ENCODE peak calls at places on chromosomes 7 and 10, in nine cellular contexts. B, G, J, H, V, Q, O, W and X are unnamed samples.

GRCh38 chr7:7783001-7783400 is 64.6 kb upstream of the RPA3 start:
- DNase-seq in B (no peak), G (no peak), J (no peak), H (no peak), V (no peak), Q (no peak), O (no peak), W (no peak), X (no peak)

GRCh38 chr10:29790223-29790622 is 155.5 kb upstream of the SVIL start:
- DNase-seq in B (no peak), G (no peak), J (no peak), H (no peak), V (no peak), Q (no peak), O (no peak), W (no peak), X (no peak)

GRCh38 chr7:29989257-29989995 is at the start of gene SCRN1:
- DNase-seq in B (peak), G (peak), J (peak), H (peak), V (no peak), Q (peak), O (peak), W (peak), X (no peak)

GRCh38 chr10:98414578-98414931 is 427 bp downstream of the PYROXD2 start:
- DNase-seq in B (no peak), G (no peak), J (no peak), H (no peak), V (no peak), Q (no peak), O (no peak), W (no peak), X (no peak)

GRCh38 chr10:108358912-108359311 is 1194.4 kb upstream of the SORCS1 start:
- DNase-seq in B (no peak), G (no peak), J (no peak), H (no peak), V (no peak), Q (no peak), O (no peak), W (no peak), X (no peak)

GRCh38 chr10:3747248-3747960 is 37.6 kb downstream of the KLF6 start:
- DNase-seq in B (no peak), G (peak), J (no peak), H (peak), V (no peak), Q (peak), O (no peak), W (no peak), X (no peak)

GRCh38 chr10:34091796-34092195 is 723.3 kb downstream of the PARD3 start:
- DNase-seq in B (no peak), G (no peak), J (no peak), H (no peak), V (no peak), Q (no peak), O (no peak), W (no peak), X (no peak)

GRCh38 chr7:133099887-133100286 is 18.0 kb upstream of the CHCHD3 start:
- DNase-seq in B (no peak), G (no peak), J (no peak), H (no peak), V (no peak), Q (no peak), O (no peak), W (no peak), X (no peak)

GRCh38 chr7:91596287-91596686 is 284.2 kb downstream of the MTERF1 start:
- DNase-seq in B (no peak), G (no peak), J (no peak), H (no peak), V (no peak), Q (no peak), O (no peak), W (no peak), X (no peak)

GRCh38 chr10:92200564-92200963 is 90.3 kb downstream of the CPEB3 start:
- DNase-seq in B (no peak), G (no peak), J (no peak), H (no peak), V (no peak), Q (no peak), O (no peak), W (no peak), X (no peak)

GRCh38 chr10:115092555-115093285 is 445 bp upstream of the ATRNL1 start:
- DNase-seq in B (peak), G (no peak), J (no peak), H (peak), V (no peak), Q (peak), O (no peak), W (peak), X (no peak)

GRCh38 chr10:24086737-24087136 is 122.2 kb upstream of the KIAA1217 start:
- DNase-seq in B (no peak), G (no peak), J (no peak), H (no peak), V (no peak), Q (no peak), O (no peak), W (no peak), X (no peak)

DNA sequence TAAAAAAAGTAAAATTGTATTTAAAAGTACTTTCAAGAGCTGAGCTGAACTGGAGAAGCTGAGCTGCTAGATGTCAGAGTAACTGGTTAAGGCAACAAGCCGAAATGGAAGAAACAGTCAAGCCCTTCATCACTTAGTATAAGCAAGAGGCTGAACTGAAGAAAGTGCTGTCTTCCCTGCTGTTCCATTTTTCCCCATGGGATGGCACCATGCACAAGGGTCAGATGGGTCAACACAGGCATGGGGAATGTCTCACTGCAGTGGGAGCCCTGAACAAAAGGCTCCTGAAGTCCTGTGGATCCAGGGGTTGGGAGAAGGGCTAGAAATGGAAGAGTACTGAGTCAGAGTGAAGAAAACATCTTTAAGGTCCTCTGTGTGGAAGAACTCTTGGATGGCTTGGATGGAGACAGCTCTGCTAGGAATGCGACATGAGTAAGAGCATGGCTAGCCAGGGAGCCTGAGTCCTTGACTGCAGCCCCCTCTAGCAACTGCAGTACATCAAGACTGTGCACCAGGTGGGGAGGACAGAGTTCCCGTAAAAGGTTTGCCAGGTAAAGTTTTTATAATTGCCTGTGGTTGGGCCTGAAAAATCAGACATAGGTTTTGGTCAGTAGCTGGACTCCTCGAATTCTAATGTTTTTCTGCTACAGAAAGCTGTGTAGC is 348.3 kb downstream of the GPR158 start:
- DNase-seq in B (peak), G (no peak), J (no peak), H (peak), V (no peak), Q (no peak), O (no peak), W (no peak), X (no peak)
- TF ChIP-seq CTCF in B (peak), G (no peak), J (no peak), H (peak), V (no peak), Q (no peak), O (no peak), W (no peak), X (no peak)

GRCh38 chr10:1377756-1378397 is 321.7 kb downstream of the WDR37 start:
- DNase-seq in B (peak), G (no peak), J (no peak), H (no peak), V (no peak), Q (no peak), O (peak), W (no peak), X (no peak)

GRCh38 chr10:1378473-1378872 is 322.3 kb downstream of the WDR37 start:
- DNase-seq in B (no peak), G (no peak), J (no peak), H (no peak), V (no peak), Q (no peak), O (no peak), W (peak), X (no peak)

GRCh38 chr10:1380075-1380793 is 324.0 kb downstream of the WDR37 start:
- DNase-seq in B (peak), G (peak), J (no peak), H (peak), V (no peak), Q (no peak), O (peak), W (peak), X (peak)

GRCh38 chr10:1381339-1381738 is 325.2 kb downstream of the WDR37 start:
- DNase-seq in B (no peak), G (peak), J (no peak), H (no peak), V (no peak), Q (no peak), O (peak), W (no peak), X (no peak)

DNA sequence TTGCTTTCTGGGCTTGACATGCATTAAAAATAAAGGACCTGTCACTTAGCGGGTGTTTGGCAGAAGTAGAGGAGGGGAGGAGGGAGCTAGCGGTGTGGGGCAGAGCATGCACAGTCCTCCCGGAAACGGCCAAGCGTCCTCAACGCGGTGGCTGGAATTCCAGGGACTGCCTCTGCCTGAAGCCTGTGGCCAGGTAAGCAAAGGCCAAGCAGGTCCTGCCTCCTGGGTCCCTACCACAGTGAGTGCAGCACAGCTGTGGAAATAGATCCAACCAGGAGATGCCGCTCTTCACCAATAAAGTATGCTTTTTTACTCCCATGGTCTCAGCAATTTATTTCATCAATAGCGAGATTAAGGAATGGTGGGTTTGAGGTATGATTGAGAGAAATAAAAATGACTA is 323.4 kb downstream of the WDR37 start:
- DNase-seq in B (peak), G (peak), J (no peak), H (peak), V (no peak), Q (no peak), O (no peak), W (no peak), X (peak)
- TF ChIP-seq CTCF in B (no peak), G (no peak), J (no peak), H (peak), V (no peak), Q (no peak), O (no peak), W (no peak), X (no peak)

GRCh38 chr7:24566274-24566673 is 7.0 kb upstream of the PALS2 start:
- DNase-seq in B (no peak), G (no peak), J (no peak), H (no peak), V (no peak), Q (no peak), O (no peak), W (no peak), X (no peak)

GRCh38 chr7:24555184-24555583 is 18.1 kb upstream of the PALS2 start:
- DNase-seq in B (no peak), G (no peak), J (no peak), H (no peak), V (no peak), Q (no peak), O (no peak), W (no peak), X (no peak)

DNA sequence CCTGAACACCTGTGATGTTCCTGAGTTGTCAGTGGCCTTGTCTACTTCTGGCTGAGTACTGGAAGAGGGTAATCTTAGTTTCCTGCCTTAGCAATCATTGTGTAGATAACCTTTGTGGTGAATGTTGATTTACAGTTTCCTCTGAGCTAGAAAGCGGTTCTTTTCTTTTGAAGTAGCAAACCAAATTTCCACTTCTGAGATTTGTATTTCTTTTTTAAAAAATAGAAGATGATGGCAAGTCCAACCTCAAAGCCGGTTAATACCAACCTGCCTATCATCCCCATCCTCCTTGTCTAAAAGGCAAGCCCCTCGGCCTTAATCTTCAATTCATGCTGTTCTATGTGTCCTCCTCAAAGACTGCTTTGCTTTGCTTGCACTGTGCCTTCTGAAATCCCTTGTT is 12.5 kb upstream of the PALS2 start:
- DNase-seq in B (no peak), G (no peak), J (no peak), H (no peak), V (no peak), Q (no peak), O (no peak), W (no peak), X (no peak)
- TF ChIP-seq CTCF in B (no peak), G (no peak), J (no peak), H (no peak), V (no peak), Q (no peak), O (no peak), W (no peak), X (no peak)

GRCh38 chr7:28347462-28347861 is 64.9 kb upstream of the CREB5 start:
- DNase-seq in B (no peak), G (no peak), J (no peak), H (no peak), V (no peak), Q (no peak), O (no peak), W (no peak), X (no peak)

GRCh38 chr7:28347964-28348363 is 64.4 kb upstream of the CREB5 start:
- DNase-seq in B (no peak), G (no peak), J (no peak), H (no peak), V (no peak), Q (no peak), O (no peak), W (no peak), X (no peak)

GRCh38 chr7:28346256-28346655 is 66.1 kb upstream of the CREB5 start:
- DNase-seq in B (no peak), G (no peak), J (no peak), H (no peak), V (no peak), Q (no peak), O (no peak), W (no peak), X (no peak)

GRCh38 chr7:28348631-28349030 is 63.7 kb upstream of the CREB5 start:
- DNase-seq in B (no peak), G (no peak), J (no peak), H (no peak), V (no peak), Q (no peak), O (no peak), W (no peak), X (no peak)

DNA sequence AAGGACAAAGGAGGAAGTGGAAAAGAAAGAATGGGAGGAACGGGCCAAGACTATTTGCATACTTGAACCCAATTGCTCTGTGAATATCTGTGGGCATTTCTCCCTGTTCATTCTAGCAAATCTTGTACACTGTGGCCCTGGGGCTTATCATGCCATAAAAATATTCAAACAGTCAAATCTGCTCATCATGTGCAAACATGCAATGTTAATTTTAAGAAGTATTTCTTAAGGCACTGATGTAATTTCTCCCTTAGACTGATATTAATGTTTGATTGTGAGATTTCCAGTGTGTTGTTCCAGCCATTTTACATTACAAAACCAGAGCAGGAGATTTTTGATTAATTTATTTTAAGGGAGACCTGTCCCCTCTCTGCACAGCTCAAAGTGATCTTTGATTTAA is 65.3 kb upstream of the CREB5 start:
- DNase-seq in B (no peak), G (no peak), J (no peak), H (no peak), V (no peak), Q (no peak), O (no peak), W (no peak), X (no peak)
- TF ChIP-seq CTCF in B (no peak), G (no peak), J (no peak), H (no peak), V (no peak), Q (no peak), O (no peak), W (no peak), X (no peak)

DNA sequence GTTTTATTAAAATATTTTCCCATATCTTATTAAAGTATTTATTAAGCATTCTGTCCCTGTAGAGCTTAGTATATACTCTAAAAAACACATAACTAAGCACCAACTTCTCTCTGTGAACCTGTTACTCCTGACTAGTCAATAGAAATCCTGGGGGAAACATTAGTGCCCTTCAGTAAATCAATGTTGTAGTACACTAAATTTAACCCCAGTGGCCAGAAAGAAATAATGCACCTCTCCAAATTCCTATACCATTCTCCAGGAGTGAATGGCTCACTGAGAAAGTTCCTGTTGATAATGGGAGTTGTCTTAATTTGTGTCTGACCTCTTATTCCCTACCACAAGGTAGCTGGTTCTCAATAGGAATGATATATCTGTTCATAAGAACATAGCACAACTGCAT is 188.2 kb downstream of the SEMA3D start:
- DNase-seq in B (no peak), G (no peak), J (no peak), H (no peak), V (no peak), Q (no peak), O (no peak), W (no peak), X (no peak)
- TF ChIP-seq CTCF in B (no peak), G (no peak), J (no peak), H (peak), V (no peak), Q (no peak), O (no peak), W (no peak), X (no peak)

DNA sequence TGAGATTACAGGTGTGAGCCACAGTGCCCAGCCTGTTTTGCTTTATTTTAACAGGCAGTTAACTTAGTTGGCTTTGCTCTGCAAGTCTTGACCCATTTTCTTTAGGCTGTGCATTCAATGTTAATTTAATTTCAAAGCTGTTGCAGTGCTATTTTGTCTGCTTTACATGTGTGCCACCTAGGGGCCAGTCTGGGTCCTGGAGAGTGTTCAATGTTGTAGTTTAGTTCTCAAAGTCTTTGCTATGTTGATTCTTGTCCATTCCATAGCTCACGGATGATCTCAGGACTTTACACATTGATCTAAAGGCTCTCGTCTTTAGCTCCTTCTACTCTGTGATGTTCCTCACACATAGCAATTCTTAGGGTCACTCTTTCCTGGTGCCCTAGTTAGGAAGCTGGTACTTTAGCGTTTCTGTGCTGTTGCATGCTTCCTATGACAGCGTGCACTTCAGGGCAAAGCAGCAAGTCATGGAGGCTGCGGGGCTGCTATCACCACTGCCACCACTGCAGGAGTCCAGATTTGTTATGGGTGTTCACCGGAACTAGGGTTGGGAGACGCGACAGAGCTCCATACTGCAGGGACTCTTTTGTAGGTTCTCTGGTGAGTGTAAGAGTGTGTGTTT is 16.4 kb upstream of the ABCA13 start:
- DNase-seq in B (peak), G (no peak), J (peak), H (peak), V (no peak), Q (no peak), O (no peak), W (no peak), X (no peak)
- TF ChIP-seq CTCF in B (no peak), G (peak), J (peak), H (peak), V (peak), Q (no peak), O (no peak), W (peak), X (peak)

GRCh38 chr7:36039671-36040070 is 113.4 kb upstream of the EEPD1 start:
- DNase-seq in B (no peak), G (no peak), J (no peak), H (no peak), V (no peak), Q (no peak), O (peak), W (no peak), X (no peak)
- TF ChIP-seq CTCF in B (no peak), G (no peak), J (no peak), H (no peak), V (no peak), Q (no peak), O (no peak), W (no peak), X (no peak)

GRCh38 chr7:526474-527034 is 6.9 kb upstream of the PDGFA start:
- DNase-seq in B (no peak), G (no peak), J (no peak), H (no peak), V (no peak), Q (no peak), O (no peak), W (no peak), X (no peak)

GRCh38 chr7:527723-528122 is 8.1 kb upstream of the PDGFA start:
- DNase-seq in B (no peak), G (no peak), J (no peak), H (no peak), V (no peak), Q (no peak), O (no peak), W (no peak), X (no peak)

GRCh38 chr7:523436-524336 is 4.0 kb upstream of the PDGFA start:
- DNase-seq in B (no peak), G (no peak), J (peak), H (peak), V (no peak), Q (no peak), O (no peak), W (no peak), X (no peak)

GRCh38 chr7:524800-525199 is 5.2 kb upstream of the PDGFA start:
- DNase-seq in B (no peak), G (no peak), J (no peak), H (no peak), V (no peak), Q (no peak), O (no peak), W (no peak), X (no peak)

DNA sequence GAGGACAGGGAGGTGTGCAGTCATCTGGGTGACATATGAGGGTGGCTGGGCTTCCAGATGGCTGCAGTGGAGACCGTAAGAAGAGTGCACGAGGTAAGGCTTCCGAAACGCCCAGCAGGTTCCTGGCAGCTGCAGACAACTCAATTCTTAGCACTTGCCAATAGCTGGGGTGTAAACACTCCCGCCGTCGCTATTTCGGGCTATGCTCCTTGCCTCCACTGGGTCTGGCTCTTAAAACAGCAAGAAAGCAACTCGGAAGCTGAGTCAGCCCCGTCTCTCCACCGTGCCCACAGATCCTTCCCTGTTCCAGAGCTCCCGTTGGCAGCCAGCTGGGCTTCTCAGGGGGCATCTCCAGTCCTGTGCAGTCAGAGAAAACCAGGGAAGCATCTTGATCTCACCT is 6.1 kb upstream of the PDGFA start:
- DNase-seq in B (no peak), G (no peak), J (no peak), H (no peak), V (no peak), Q (no peak), O (no peak), W (no peak), X (no peak)
- TF ChIP-seq CTCF in B (no peak), G (no peak), J (no peak), H (no peak), V (no peak), Q (no peak), O (no peak), W (no peak), X (no peak)

GRCh38 chr10:69774596-69774995 is 27.1 kb upstream of the COL13A1 start:
- DNase-seq in B (no peak), G (no peak), J (no peak), H (no peak), V (no peak), Q (no peak), O (no peak), W (no peak), X (no peak)
- TF ChIP-seq CTCF in B (no peak), G (no peak), J (no peak), H (no peak), V (no peak), Q (no peak), O (no peak), W (no peak), X (no peak)